ENCODE peak calls at places on chromosomes 13 and 19, in nine cellular contexts. One of them, this sample, is unnamed.
A peak's percentile ranks its signal among the peaks of the same experiment; 100 is the strongest.

GRCh38 chr13:71879129-71879535 is 12.1 kb upstream of the DACH1 start:
- DNase-seq in kidney tubule cell: peak; percentile 46
- DNase-seq in Calu3: no peak
- DNase-seq in thoracic aorta: no peak
- DNase-seq in fibroblast of pulmonary artery: peak; percentile 69
- DNase-seq in activated T-helper 1 cell treated with Interleukin-2 at 50 U/mL for 16 hours: no peak
- DNase-seq in A549: no peak
- DNase-seq in pons: peak; percentile 59
- DNase-seq in CD8-positive, alpha-beta T cell: no peak
- DNase-seq in this sample: peak; percentile 58

GRCh38 chr19:4352701-4353121 is 9.3 kb downstream of the MPND start:
- DNase-seq in CD8-positive, alpha-beta T cell: peak; percentile 62
- DNase-seq in fibroblast of pulmonary artery: peak; percentile 82
- DNase-seq in pons: no peak
- DNase-seq in A549: peak; percentile 51
- DNase-seq in kidney tubule cell: peak; percentile 55
- DNase-seq in activated T-helper 1 cell treated with Interleukin-2 at 50 U/mL for 16 hours: no peak
- DNase-seq in thoracic aorta: no peak
- DNase-seq in Calu3: peak; percentile 59
- DNase-seq in this sample: peak; percentile 56

GRCh38 chr13:43298799-43299198 is 275.4 kb downstream of the DNAJC15 start:
- DNase-seq in thoracic aorta: no peak
- DNase-seq in Calu3: no peak
- DNase-seq in activated T-helper 1 cell treated with Interleukin-2 at 50 U/mL for 16 hours: no peak
- DNase-seq in CD8-positive, alpha-beta T cell: no peak
- DNase-seq in pons: no peak
- DNase-seq in A549: no peak
- DNase-seq in fibroblast of pulmonary artery: no peak
- DNase-seq in kidney tubule cell: no peak
- DNase-seq in this sample: no peak

GRCh38 chr19:42277821-42278809 is 9.1 kb downstream of the CIC start:
- DNase-seq in fibroblast of pulmonary artery: peak; percentile 52
- DNase-seq in thoracic aorta: no peak
- DNase-seq in CD8-positive, alpha-beta T cell: no peak
- DNase-seq in activated T-helper 1 cell treated with Interleukin-2 at 50 U/mL for 16 hours: no peak
- DNase-seq in kidney tubule cell: no peak
- DNase-seq in Calu3: no peak
- DNase-seq in A549: no peak
- DNase-seq in pons: no peak
- DNase-seq in this sample: no peak

GRCh38 chr13:28077231-28077630 is 23.1 kb downstream of the FLT3 start:
- DNase-seq in pons: no peak
- DNase-seq in A549: no peak
- DNase-seq in Calu3: no peak
- DNase-seq in kidney tubule cell: no peak
- DNase-seq in fibroblast of pulmonary artery: no peak
- DNase-seq in thoracic aorta: no peak
- DNase-seq in CD8-positive, alpha-beta T cell: no peak
- DNase-seq in activated T-helper 1 cell treated with Interleukin-2 at 50 U/mL for 16 hours: no peak
- DNase-seq in this sample: no peak

GRCh38 chr13:27665333-27665732 is 43.6 kb downstream of the POLR1D start:
- DNase-seq in fibroblast of pulmonary artery: no peak
- DNase-seq in kidney tubule cell: no peak
- DNase-seq in pons: no peak
- DNase-seq in CD8-positive, alpha-beta T cell: no peak
- DNase-seq in activated T-helper 1 cell treated with Interleukin-2 at 50 U/mL for 16 hours: no peak
- DNase-seq in A549: no peak
- DNase-seq in Calu3: no peak
- DNase-seq in thoracic aorta: no peak
- DNase-seq in this sample: no peak

GRCh38 chr13:87867426-87867825 is 196.3 kb downstream of the SLITRK5 start:
- DNase-seq in activated T-helper 1 cell treated with Interleukin-2 at 50 U/mL for 16 hours: no peak
- DNase-seq in kidney tubule cell: no peak
- DNase-seq in pons: no peak
- DNase-seq in Calu3: no peak
- DNase-seq in A549: no peak
- DNase-seq in thoracic aorta: no peak
- DNase-seq in CD8-positive, alpha-beta T cell: no peak
- DNase-seq in fibroblast of pulmonary artery: no peak
- DNase-seq in this sample: no peak

GRCh38 chr19:4495471-4495870 is 22.8 kb downstream of the PLIN4 start:
- DNase-seq in kidney tubule cell: no peak
- DNase-seq in fibroblast of pulmonary artery: no peak
- DNase-seq in pons: no peak
- DNase-seq in Calu3: peak; percentile 12
- DNase-seq in A549: no peak
- DNase-seq in activated T-helper 1 cell treated with Interleukin-2 at 50 U/mL for 16 hours: no peak
- DNase-seq in thoracic aorta: no peak
- DNase-seq in CD8-positive, alpha-beta T cell: no peak
- DNase-seq in this sample: no peak

GRCh38 chr13:20702945-20703784 is at the start of gene IL17D:
- DNase-seq in pons: no peak
- DNase-seq in activated T-helper 1 cell treated with Interleukin-2 at 50 U/mL for 16 hours: no peak
- DNase-seq in Calu3: peak; percentile 25
- DNase-seq in kidney tubule cell: peak; percentile 28
- DNase-seq in CD8-positive, alpha-beta T cell: peak; percentile 40
- DNase-seq in thoracic aorta: no peak
- DNase-seq in fibroblast of pulmonary artery: no peak
- DNase-seq in A549: no peak
- DNase-seq in this sample: no peak

GRCh38 chr13:84130739-84131138 is 248.5 kb upstream of the SLITRK1 start:
- DNase-seq in activated T-helper 1 cell treated with Interleukin-2 at 50 U/mL for 16 hours: no peak
- DNase-seq in pons: no peak
- DNase-seq in fibroblast of pulmonary artery: no peak
- DNase-seq in kidney tubule cell: no peak
- DNase-seq in thoracic aorta: no peak
- DNase-seq in CD8-positive, alpha-beta T cell: no peak
- DNase-seq in A549: no peak
- DNase-seq in Calu3: no peak
- DNase-seq in this sample: no peak

GRCh38 chr19:1168877-1169791 is 4.9 kb downstream of the SBNO2 start:
- DNase-seq in pons: no peak
- DNase-seq in fibroblast of pulmonary artery: peak; percentile 46
- DNase-seq in CD8-positive, alpha-beta T cell: no peak
- DNase-seq in activated T-helper 1 cell treated with Interleukin-2 at 50 U/mL for 16 hours: no peak
- DNase-seq in Calu3: no peak
- DNase-seq in thoracic aorta: no peak
- DNase-seq in A549: no peak
- DNase-seq in kidney tubule cell: peak; percentile 90
- DNase-seq in this sample: peak; percentile 76

GRCh38 chr19:41265376-41266153 is 1.4 kb downstream of the HNRNPUL1 start:
- DNase-seq in fibroblast of pulmonary artery: peak; percentile 26
- DNase-seq in thoracic aorta: no peak
- DNase-seq in Calu3: peak; percentile 21
- DNase-seq in kidney tubule cell: peak; percentile 42
- DNase-seq in CD8-positive, alpha-beta T cell: peak; percentile 12
- DNase-seq in pons: no peak
- DNase-seq in A549: peak; percentile 74
- DNase-seq in activated T-helper 1 cell treated with Interleukin-2 at 50 U/mL for 16 hours: no peak
- DNase-seq in this sample: peak; percentile 26

GRCh38 chr19:48551437-48552302 is at the start of gene SULT2B1:
- DNase-seq in Calu3: peak; percentile 86
- DNase-seq in A549: peak; percentile 72
- DNase-seq in kidney tubule cell: no peak
- DNase-seq in thoracic aorta: no peak
- DNase-seq in pons: no peak
- DNase-seq in activated T-helper 1 cell treated with Interleukin-2 at 50 U/mL for 16 hours: no peak
- DNase-seq in CD8-positive, alpha-beta T cell: no peak
- DNase-seq in fibroblast of pulmonary artery: no peak
- DNase-seq in this sample: no peak

GRCh38 chr19:5141926-5142724 is 173.2 kb downstream of the KDM4B start:
- DNase-seq in CD8-positive, alpha-beta T cell: no peak
- DNase-seq in Calu3: no peak
- DNase-seq in fibroblast of pulmonary artery: no peak
- DNase-seq in A549: no peak
- DNase-seq in thoracic aorta: no peak
- DNase-seq in pons: no peak
- DNase-seq in activated T-helper 1 cell treated with Interleukin-2 at 50 U/mL for 16 hours: no peak
- DNase-seq in kidney tubule cell: no peak
- DNase-seq in this sample: no peak

GRCh38 chr13:44465318-44465717 is 91.7 kb downstream of the SERP2 start:
- DNase-seq in CD8-positive, alpha-beta T cell: no peak
- DNase-seq in fibroblast of pulmonary artery: no peak
- DNase-seq in A549: no peak
- DNase-seq in thoracic aorta: no peak
- DNase-seq in pons: no peak
- DNase-seq in kidney tubule cell: peak; percentile 65
- DNase-seq in Calu3: no peak
- DNase-seq in activated T-helper 1 cell treated with Interleukin-2 at 50 U/mL for 16 hours: no peak
- DNase-seq in this sample: peak; percentile 50

GRCh38 chr13:20136781-20137703 is 23.8 kb downstream of the GJA3 start:
- DNase-seq in Calu3: peak; percentile 71
- DNase-seq in kidney tubule cell: peak; percentile 52
- DNase-seq in activated T-helper 1 cell treated with Interleukin-2 at 50 U/mL for 16 hours: no peak
- DNase-seq in pons: no peak
- DNase-seq in CD8-positive, alpha-beta T cell: peak; percentile 38
- DNase-seq in A549: peak; percentile 54
- DNase-seq in thoracic aorta: no peak
- DNase-seq in fibroblast of pulmonary artery: peak; percentile 14
- DNase-seq in this sample: no peak

GRCh38 chr13:39410089-39410901 is 192.7 kb downstream of the LHFPL6 start:
- DNase-seq in Calu3: no peak
- DNase-seq in CD8-positive, alpha-beta T cell: no peak
- DNase-seq in kidney tubule cell: no peak
- DNase-seq in pons: no peak
- DNase-seq in thoracic aorta: no peak
- DNase-seq in fibroblast of pulmonary artery: peak; percentile 93
- DNase-seq in A549: no peak
- DNase-seq in activated T-helper 1 cell treated with Interleukin-2 at 50 U/mL for 16 hours: no peak
- DNase-seq in this sample: peak; percentile 63

GRCh38 chr19:2495130-2495641 is 19.3 kb downstream of the GADD45B start:
- DNase-seq in Calu3: peak; percentile 68
- DNase-seq in CD8-positive, alpha-beta T cell: peak; percentile 41
- DNase-seq in kidney tubule cell: peak; percentile 83
- DNase-seq in activated T-helper 1 cell treated with Interleukin-2 at 50 U/mL for 16 hours: no peak
- DNase-seq in pons: no peak
- DNase-seq in thoracic aorta: peak; percentile 66
- DNase-seq in fibroblast of pulmonary artery: peak; percentile 69
- DNase-seq in A549: peak; percentile 72
- DNase-seq in this sample: no peak

GRCh38 chr19:38793186-38793585 is 4.2 kb downstream of the LGALS7B start:
- DNase-seq in CD8-positive, alpha-beta T cell: no peak
- DNase-seq in activated T-helper 1 cell treated with Interleukin-2 at 50 U/mL for 16 hours: no peak
- DNase-seq in pons: no peak
- DNase-seq in A549: no peak
- DNase-seq in kidney tubule cell: peak; percentile 50
- DNase-seq in Calu3: no peak
- DNase-seq in fibroblast of pulmonary artery: peak; percentile 45
- DNase-seq in thoracic aorta: no peak
- DNase-seq in this sample: peak; percentile 45

GRCh38 chr19:10291554-10292205 is 1.9 kb downstream of the ICAM5 start:
- DNase-seq in A549: no peak
- DNase-seq in CD8-positive, alpha-beta T cell: no peak
- DNase-seq in thoracic aorta: no peak
- DNase-seq in pons: no peak
- DNase-seq in kidney tubule cell: no peak
- DNase-seq in Calu3: no peak
- DNase-seq in activated T-helper 1 cell treated with Interleukin-2 at 50 U/mL for 16 hours: no peak
- DNase-seq in fibroblast of pulmonary artery: no peak
- DNase-seq in this sample: no peak

GRCh38 chr19:18871543-18871942 is 24.4 kb downstream of the CERS1 start:
- DNase-seq in activated T-helper 1 cell treated with Interleukin-2 at 50 U/mL for 16 hours: no peak
- DNase-seq in kidney tubule cell: no peak
- DNase-seq in fibroblast of pulmonary artery: no peak
- DNase-seq in thoracic aorta: no peak
- DNase-seq in A549: no peak
- DNase-seq in Calu3: no peak
- DNase-seq in CD8-positive, alpha-beta T cell: no peak
- DNase-seq in pons: no peak
- DNase-seq in this sample: no peak

GRCh38 chr19:36009220-36009619 is 607 bp upstream of the SYNE4 start:
- DNase-seq in thoracic aorta: no peak
- DNase-seq in activated T-helper 1 cell treated with Interleukin-2 at 50 U/mL for 16 hours: peak; percentile 22
- DNase-seq in Calu3: peak; percentile 75
- DNase-seq in kidney tubule cell: peak; percentile 62
- DNase-seq in fibroblast of pulmonary artery: peak; percentile 58
- DNase-seq in CD8-positive, alpha-beta T cell: peak; percentile 41
- DNase-seq in A549: peak; percentile 84
- DNase-seq in pons: no peak
- DNase-seq in this sample: no peak

GRCh38 chr13:58313219-58313618 is 681.7 kb downstream of the PCDH17 start:
- DNase-seq in thoracic aorta: no peak
- DNase-seq in CD8-positive, alpha-beta T cell: no peak
- DNase-seq in kidney tubule cell: no peak
- DNase-seq in activated T-helper 1 cell treated with Interleukin-2 at 50 U/mL for 16 hours: no peak
- DNase-seq in Calu3: no peak
- DNase-seq in fibroblast of pulmonary artery: no peak
- DNase-seq in pons: no peak
- DNase-seq in A549: no peak
- DNase-seq in this sample: no peak

GRCh38 chr19:17264641-17264979 is at the start of gene USHBP1:
- DNase-seq in thoracic aorta: no peak
- DNase-seq in A549: no peak
- DNase-seq in Calu3: no peak
- DNase-seq in CD8-positive, alpha-beta T cell: no peak
- DNase-seq in kidney tubule cell: no peak
- DNase-seq in activated T-helper 1 cell treated with Interleukin-2 at 50 U/mL for 16 hours: no peak
- DNase-seq in pons: no peak
- DNase-seq in fibroblast of pulmonary artery: no peak
- DNase-seq in this sample: no peak

GRCh38 chr13:114222461-114222968 is 12.2 kb upstream of the CDC16 start:
- DNase-seq in fibroblast of pulmonary artery: peak; percentile 80
- DNase-seq in thoracic aorta: no peak
- DNase-seq in kidney tubule cell: no peak
- DNase-seq in CD8-positive, alpha-beta T cell: no peak
- DNase-seq in pons: peak; percentile 53
- DNase-seq in A549: no peak
- DNase-seq in Calu3: no peak
- DNase-seq in activated T-helper 1 cell treated with Interleukin-2 at 50 U/mL for 16 hours: no peak
- DNase-seq in this sample: no peak

GRCh38 chr19:29687897-29688728 is 22.9 kb downstream of the PLEKHF1 start:
- DNase-seq in pons: no peak
- DNase-seq in thoracic aorta: no peak
- DNase-seq in Calu3: no peak
- DNase-seq in activated T-helper 1 cell treated with Interleukin-2 at 50 U/mL for 16 hours: no peak
- DNase-seq in A549: no peak
- DNase-seq in kidney tubule cell: no peak
- DNase-seq in fibroblast of pulmonary artery: peak; percentile 74
- DNase-seq in CD8-positive, alpha-beta T cell: no peak
- DNase-seq in this sample: peak; percentile 55

GRCh38 chr13:113669231-113669870 is 2.3 kb downstream of the GRK1 start:
- DNase-seq in kidney tubule cell: no peak
- DNase-seq in thoracic aorta: no peak
- DNase-seq in fibroblast of pulmonary artery: no peak
- DNase-seq in pons: no peak
- DNase-seq in A549: no peak
- DNase-seq in Calu3: no peak
- DNase-seq in activated T-helper 1 cell treated with Interleukin-2 at 50 U/mL for 16 hours: no peak
- DNase-seq in CD8-positive, alpha-beta T cell: no peak
- DNase-seq in this sample: no peak

GRCh38 chr13:50140153-50140552 is 124.9 kb downstream of the KCNRG start:
- DNase-seq in thoracic aorta: no peak
- DNase-seq in activated T-helper 1 cell treated with Interleukin-2 at 50 U/mL for 16 hours: no peak
- DNase-seq in Calu3: no peak
- DNase-seq in A549: no peak
- DNase-seq in kidney tubule cell: no peak
- DNase-seq in pons: no peak
- DNase-seq in fibroblast of pulmonary artery: no peak
- DNase-seq in CD8-positive, alpha-beta T cell: no peak
- DNase-seq in this sample: no peak

GRCh38 chr19:40585241-40585640 is 8.6 kb downstream of the SHKBP1 start:
- DNase-seq in pons: no peak
- DNase-seq in CD8-positive, alpha-beta T cell: no peak
- DNase-seq in thoracic aorta: no peak
- DNase-seq in A549: no peak
- DNase-seq in kidney tubule cell: peak; percentile 86
- DNase-seq in Calu3: no peak
- DNase-seq in fibroblast of pulmonary artery: no peak
- DNase-seq in activated T-helper 1 cell treated with Interleukin-2 at 50 U/mL for 16 hours: no peak
- DNase-seq in this sample: peak; percentile 90

GRCh38 chr19:743168-743687 is 7.7 kb upstream of the MISP start:
- DNase-seq in thoracic aorta: no peak
- DNase-seq in kidney tubule cell: peak; percentile 22
- DNase-seq in pons: no peak
- DNase-seq in Calu3: peak; percentile 74
- DNase-seq in CD8-positive, alpha-beta T cell: no peak
- DNase-seq in A549: no peak
- DNase-seq in activated T-helper 1 cell treated with Interleukin-2 at 50 U/mL for 16 hours: no peak
- DNase-seq in fibroblast of pulmonary artery: no peak
- DNase-seq in this sample: no peak

GRCh38 chr19:7373862-7374261 is 25.1 kb downstream of the ARHGEF18 start:
- DNase-seq in activated T-helper 1 cell treated with Interleukin-2 at 50 U/mL for 16 hours: no peak
- DNase-seq in A549: no peak
- DNase-seq in CD8-positive, alpha-beta T cell: no peak
- DNase-seq in kidney tubule cell: peak; percentile 23
- DNase-seq in Calu3: no peak
- DNase-seq in pons: no peak
- DNase-seq in thoracic aorta: no peak
- DNase-seq in fibroblast of pulmonary artery: no peak
- DNase-seq in this sample: no peak